ENCODE peak calls at places on chromosomes 7 and 10, in six cellular contexts. A is Caco-2, K is uterus, Z is endodermal cell, N is adipocyte, O is right lobe of liver. X is an unnamed sample.
A peak's percentile ranks its signal among the peaks of the same experiment; 100 is the strongest.

GRCh38 chr7:118606632-118607031 is 382.1 kb downstream of the ANKRD7 start:
- DNase-seq in A (no peak), K (no peak), Z (no peak), N (no peak), O (no peak), X (no peak)

GRCh38 chr7:135162382-135163001 is 8.0 kb downstream of the CYREN start:
- DNase-seq in A (no peak), K (no peak), Z (no peak), N (no peak), O (no peak), X (no peak)

GRCh38 chr10:17023386-17024298 is 106.0 kb downstream of the CUBN start:
- DNase-seq in A (no peak), K (peak; percentile 74), Z (peak; percentile 61), N (peak; percentile 97), O (no peak), X (peak; percentile 15)

GRCh38 chr10:87829986-87830732 is 12.1 kb upstream of the ATAD1 start:
- DNase-seq in A (no peak), K (no peak), Z (no peak), N (no peak), O (no peak), X (no peak)

GRCh38 chr10:8211631-8212030 is 157.1 kb downstream of the GATA3 start:
- DNase-seq in A (no peak), K (no peak), Z (no peak), N (no peak), O (no peak), X (no peak)

GRCh38 chr7:92875719-92876118 is 39.3 kb upstream of the CDK6 start:
- DNase-seq in A (no peak), K (no peak), Z (no peak), N (no peak), O (no peak), X (no peak)

GRCh38 chr10:75597691-75598455 is 166.4 kb downstream of the LRMDA start:
- DNase-seq in A (no peak), K (no peak), Z (no peak), N (no peak), O (no peak), X (no peak)

GRCh38 chr10:132064771-132065437 is 842 bp upstream of the JAKMIP3 start:
- DNase-seq in A (no peak), K (no peak), Z (no peak), N (no peak), O (no peak), X (no peak)

GRCh38 chr10:132205650-132206376 is 19.1 kb downstream of the DPYSL4 start:
- DNase-seq in A (no peak), K (no peak), Z (no peak), N (no peak), O (no peak), X (no peak)

GRCh38 chr10:128026620-128027281 is 99.5 kb downstream of the MKI67 start:
- DNase-seq in A (no peak), K (no peak), Z (no peak), N (no peak), O (no peak), X (no peak)

GRCh38 chr10:92413519-92413918 is 122.6 kb downstream of the MARCHF5 start:
- DNase-seq in A (no peak), K (no peak), Z (no peak), N (no peak), O (no peak), X (no peak)

GRCh38 chr10:133393401-133394063 is 425 bp upstream of the MTG1 start:
- DNase-seq in A (no peak), K (no peak), Z (no peak), N (no peak), O (peak; percentile 46), X (no peak)

GRCh38 chr7:155506854-155507337 is 39.5 kb downstream of the CNPY1 start:
- DNase-seq in A (no peak), K (no peak), Z (peak; percentile 71), N (peak; percentile 12), O (no peak), X (peak; percentile 33)

GRCh38 chr7:98420966-98421612 is 20.2 kb upstream of the BAIAP2L1 start:
- DNase-seq in A (peak; percentile 85), K (no peak), Z (peak; percentile 96), N (peak; percentile 57), O (peak; percentile 85), X (peak; percentile 83)

GRCh38 chr7:108010377-108010776 is 7.4 kb upstream of the LAMB1 start:
- DNase-seq in A (no peak), K (no peak), Z (no peak), N (no peak), O (no peak), X (no peak)
- H3K4me1 ChIP-seq in A (peaks cover 87% of the 10 kb centered on the region), K (no peaks in the 10 kb centered on the region), Z (peaks cover 17% of the 10 kb centered on the region), N (peaks cover 21% of the 10 kb centered on the region), O (peaks cover 5% of the 10 kb centered on the region), X (peaks cover 14% of the 10 kb centered on the region)

DNA sequence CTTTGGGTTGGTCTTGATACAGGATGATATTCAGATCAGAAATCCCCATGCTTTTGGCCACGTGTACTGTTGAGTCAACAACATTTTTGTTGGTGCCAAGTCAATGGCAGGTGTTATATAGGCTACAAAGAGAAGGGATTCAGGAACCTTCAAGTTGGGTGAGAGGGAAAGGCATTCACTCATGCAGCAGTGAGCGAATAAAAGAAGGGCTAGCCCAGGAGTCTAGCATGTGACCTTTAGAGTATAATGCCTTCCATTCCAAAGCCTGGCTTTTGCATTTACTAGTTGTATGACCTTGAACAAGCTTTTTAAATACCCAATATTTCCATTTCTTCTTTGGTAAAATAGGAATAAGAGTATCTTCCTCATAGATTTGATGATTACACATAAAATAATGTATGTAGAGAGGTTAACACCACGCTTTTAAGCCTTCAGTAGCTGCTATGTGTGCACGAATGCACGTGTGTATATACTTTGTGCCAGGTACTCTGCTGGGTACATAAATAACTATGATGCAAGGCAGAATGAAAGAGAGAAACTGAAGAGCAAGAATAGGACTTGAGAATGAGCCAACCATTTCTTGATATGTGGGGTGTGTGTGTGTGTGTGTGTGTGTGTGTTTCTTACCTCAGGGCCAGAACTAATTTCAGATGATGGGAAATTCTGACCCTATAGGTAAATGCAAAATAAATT is 163.6 kb downstream of the PDE1C start:
- DNase-seq in A (no peak), K (no peak), Z (no peak), N (no peak), O (no peak), X (no peak)
- H3K4me3 ChIP-seq in A (no peak overlapping the region), K (no peak overlapping the region), Z (peak overlapping the region; percentile 46), N (no peak overlapping the region), O (no peak overlapping the region), X (no peak overlapping the region)

GRCh38 chr7:80135306-80136104 is 874 bp downstream of the GNAI1 start:
- DNase-seq in A (no peak), K (peak; percentile 20), Z (peak; percentile 69), N (peak; percentile 71), O (no peak), X (peak; percentile 38)
- H3K27me3 ChIP-seq in A (peaks cover 1% of the 10 kb centered on the region), K (no peaks in the 10 kb centered on the region), Z (no peaks in the 10 kb centered on the region), N (no peaks in the 10 kb centered on the region), O (no peaks in the 10 kb centered on the region), X (no peaks in the 10 kb centered on the region)

GRCh38 chr7:29248713-29249382 is 54.3 kb downstream of the CHN2 start:
- DNase-seq in A (peak; percentile 47), K (no peak), Z (no peak), N (no peak), O (peak; percentile 93), X (no peak)
- H3K4me1 ChIP-seq in A (no peaks in the 10 kb centered on the region), K (no peaks in the 10 kb centered on the region), Z (no peaks in the 10 kb centered on the region), N (no peaks in the 10 kb centered on the region), O (peaks cover 36% of the 10 kb centered on the region), X (no peaks in the 10 kb centered on the region)

DNA sequence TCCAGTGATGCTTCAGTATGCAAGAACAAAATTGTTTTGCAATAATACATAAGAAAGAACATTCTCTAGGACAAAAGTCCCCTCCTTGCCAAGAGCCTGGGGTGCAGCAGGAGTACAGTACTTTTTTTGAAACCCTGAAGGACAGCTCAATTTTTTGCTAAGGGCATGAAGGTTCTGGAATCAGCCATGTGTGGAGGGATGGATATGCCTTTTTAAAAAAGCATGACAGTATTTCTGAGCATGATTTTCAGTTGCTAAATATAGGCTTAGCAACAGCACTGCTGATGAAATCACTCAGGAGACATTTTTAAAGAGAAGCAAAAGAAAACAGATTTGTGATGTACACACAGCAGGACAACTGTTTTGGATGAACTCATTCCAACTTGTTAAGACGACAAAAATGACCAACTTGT is 39.2 kb downstream of the HBP1 start:
- DNase-seq in A (no peak), K (no peak), Z (no peak), N (peak; percentile 85), O (no peak), X (no peak)
- H3K4me3 ChIP-seq in A (no peak overlapping the region), K (no peak overlapping the region), Z (no peak overlapping the region), N (peak overlapping the region; percentile 48), O (no peak overlapping the region), X (no peak overlapping the region)

GRCh38 chr10:26213157-26213780 is 3.3 kb upstream of the GAD2 start:
- DNase-seq in A (no peak), K (no peak), Z (peak; percentile 65), N (no peak), O (no peak), X (no peak)
- H3K27me3 ChIP-seq in A (no peaks in the 10 kb centered on the region), K (peaks cover 42% of the 10 kb centered on the region), Z (peaks cover 78% of the 10 kb centered on the region), N (peaks cover 77% of the 10 kb centered on the region), O (peaks cover 45% of the 10 kb centered on the region), X (peaks cover 58% of the 10 kb centered on the region)

GRCh38 chr10:26485150-26485941 is 47.2 kb downstream of the APBB1IP start:
- DNase-seq in A (no peak), K (no peak), Z (no peak), N (no peak), O (no peak), X (no peak)

GRCh38 chr10:26486985-26487850 is 49.1 kb downstream of the APBB1IP start:
- DNase-seq in A (peak; percentile 57), K (peak; percentile 56), Z (no peak), N (peak; percentile 84), O (peak; percentile 64), X (no peak)

GRCh38 chr10:26483554-26483953 is 45.4 kb downstream of the APBB1IP start:
- DNase-seq in A (no peak), K (no peak), Z (no peak), N (no peak), O (no peak), X (no peak)

GRCh38 chr10:26488344-26488743 is 50.2 kb downstream of the APBB1IP start:
- DNase-seq in A (no peak), K (no peak), Z (no peak), N (no peak), O (no peak), X (no peak)

GRCh38 chr10:26486304-26486703 is 48.2 kb downstream of the APBB1IP start:
- DNase-seq in A (no peak), K (peak; percentile 48), Z (no peak), N (peak; percentile 68), O (no peak), X (no peak)
- H3K4me1 ChIP-seq in A (peaks cover 33% of the 10 kb centered on the region), K (no peaks in the 10 kb centered on the region), Z (no peaks in the 10 kb centered on the region), N (peaks cover 63% of the 10 kb centered on the region), O (no peaks in the 10 kb centered on the region), X (no peaks in the 10 kb centered on the region)

X was measured in HAP-1.